ENCODE peak calls at places on chromosomes 4 and X, in seven cellular contexts. Y is RWPE1; J is CD8-positive, alpha-beta T cell; W is fibroblast of pulmonary artery; X is upper lobe of right lung; M is epithelial cell of esophagus; L is kidney. H is an unnamed sample.

GRCh38 chr4:76733380-76733779 is 164.6 kb downstream of the SOWAHB start:
- DNase-seq in Y (peak), J (no peak), W (no peak), X (no peak), M (peak), L (no peak), H (no peak)

GRCh38 chr4:128290526-128290925 is 2.9 kb upstream of the PGRMC2 start:
- DNase-seq in Y (no peak), J (no peak), W (no peak), X (no peak), M (no peak), L (no peak), H (no peak)

GRCh38 chr4:183588169-183588675 is 70.8 kb downstream of the RWDD4 start:
- DNase-seq in Y (no peak), J (no peak), W (peak), X (no peak), M (peak), L (no peak), H (no peak)

GRCh38 chr4:142361981-142362380 is 484.1 kb downstream of the INPP4B start:
- DNase-seq in Y (no peak), J (no peak), W (no peak), X (no peak), M (no peak), L (no peak), H (no peak)

GRCh38 chrX:110070970-110071369 is 68.1 kb downstream of the TMEM164 start:
- DNase-seq in Y (no peak), J (no peak), W (no peak), X (no peak), M (no peak), L (no peak), H (no peak)

GRCh38 chr4:150934022-150934421 is 81.1 kb downstream of the LRBA start:
- DNase-seq in Y (no peak), J (no peak), W (no peak), X (no peak), M (no peak), L (no peak), H (no peak)

GRCh38 chr4:176875441-176875930 is 82.8 kb upstream of the VEGFC start:
- DNase-seq in Y (peak), J (no peak), W (no peak), X (no peak), M (peak), L (no peak), H (no peak)

GRCh38 chr4:30714408-30715031 is 5.6 kb upstream of the PCDH7 start:
- DNase-seq in Y (peak), J (no peak), W (peak), X (no peak), M (peak), L (no peak), H (no peak)

GRCh38 chr4:158936238-158936637 is 166.6 kb upstream of the RAPGEF2 start:
- DNase-seq in Y (no peak), J (no peak), W (no peak), X (no peak), M (no peak), L (no peak), H (no peak)

GRCh38 chr4:13706130-13706529 is 78.6 kb upstream of the BOD1L1 start:
- DNase-seq in Y (peak), J (no peak), W (no peak), X (no peak), M (peak), L (no peak), H (no peak)

GRCh38 chr4:123892997-123893745 is 496.6 kb downstream of the SPRY1 start:
- DNase-seq in Y (no peak), J (no peak), W (peak), X (no peak), M (no peak), L (no peak), H (no peak)

GRCh38 chr4:138859249-138859648 is 156.3 kb upstream of the NOCT start:
- DNase-seq in Y (peak), J (no peak), W (no peak), X (no peak), M (peak), L (no peak), H (no peak)

GRCh38 chrX:154486396-154487207 is at the start of gene UBL4A:
- DNase-seq in Y (no peak), J (peak), W (peak), X (peak), M (peak), L (peak), H (peak)

GRCh38 chrX:153861147-153861546 is 24.8 kb downstream of the L1CAM start:
- DNase-seq in Y (no peak), J (no peak), W (no peak), X (no peak), M (peak), L (peak), H (no peak)

GRCh38 chrX:69173906-69174305 is 8.7 kb upstream of the PJA1 start:
- DNase-seq in Y (no peak), J (no peak), W (no peak), X (no peak), M (no peak), L (no peak), H (no peak)

GRCh38 chr4:122826596-122827257 is at the start of gene FGF2:
- DNase-seq in Y (peak), J (no peak), W (peak), X (peak), M (peak), L (peak), H (peak)

GRCh38 chr4:128440923-128441322 is 153.3 kb upstream of the PGRMC2 start:
- DNase-seq in Y (no peak), J (no peak), W (no peak), X (no peak), M (no peak), L (no peak), H (no peak)

GRCh38 chrX:151419748-151420147 is 22.7 kb downstream of the VMA21 start:
- DNase-seq in Y (no peak), J (no peak), W (no peak), X (no peak), M (peak), L (no peak), H (no peak)

GRCh38 chrX:155314260-155314659 is 20.2 kb downstream of the CLIC2 start:
- DNase-seq in Y (no peak), J (no peak), W (no peak), X (no peak), M (no peak), L (no peak), H (no peak)

GRCh38 chr4:3280466-3280865 is 12.4 kb upstream of the RGS12 start:
- DNase-seq in Y (no peak), J (no peak), W (no peak), X (no peak), M (no peak), L (no peak), H (no peak)

GRCh38 chr4:1802151-1802715 is 9.1 kb downstream of the FGFR3 start:
- DNase-seq in Y (no peak), J (no peak), W (peak), X (no peak), M (no peak), L (no peak), H (no peak)

GRCh38 chr4:42401171-42401570 is 3.9 kb downstream of the SHISA3 start:
- DNase-seq in Y (no peak), J (no peak), W (no peak), X (no peak), M (peak), L (peak), H (no peak)

GRCh38 chr4:51842167-51842553 is 793 bp upstream of the DCUN1D4 start:
- DNase-seq in Y (peak), J (no peak), W (peak), X (no peak), M (no peak), L (peak), H (no peak)

GRCh38 chrX:140510306-140510676 is 5.4 kb upstream of the SOX3 start:
- DNase-seq in Y (no peak), J (no peak), W (no peak), X (no peak), M (no peak), L (no peak), H (no peak)

GRCh38 chr4:3706111-3706511 is 60.1 kb upstream of the ADRA2C start:
- DNase-seq in Y (no peak), J (no peak), W (no peak), X (peak), M (no peak), L (no peak), H (no peak)

GRCh38 chrX:4830880-4831557 is 1117.6 kb upstream of the PRKX start:
- DNase-seq in Y (peak), J (no peak), W (no peak), X (no peak), M (peak), L (no peak), H (no peak)

GRCh38 chr4:1460967-1461868 is 55.0 kb upstream of the NKX1-1 start:
- DNase-seq in Y (no peak), J (no peak), W (no peak), X (peak), M (no peak), L (peak), H (no peak)

GRCh38 chr4:168584321-168584771 is 87.5 kb downstream of the PALLD start:
- DNase-seq in Y (no peak), J (no peak), W (no peak), X (no peak), M (peak), L (no peak), H (no peak)

GRCh38 chrX:134374294-134374693 is 85.7 kb upstream of the HPRT1 start:
- DNase-seq in Y (no peak), J (no peak), W (no peak), X (no peak), M (no peak), L (no peak), H (no peak)

GRCh38 chrX:134373736-134374135 is 86.2 kb upstream of the HPRT1 start:
- DNase-seq in Y (no peak), J (no peak), W (no peak), X (no peak), M (no peak), L (no peak), H (no peak)

GRCh38 chrX:134374910-134375309 is 85.1 kb upstream of the HPRT1 start:
- DNase-seq in Y (no peak), J (no peak), W (no peak), X (no peak), M (no peak), L (no peak), H (no peak)

GRCh38 chrX:134375691-134376090 is 84.3 kb upstream of the HPRT1 start:
- DNase-seq in Y (no peak), J (no peak), W (no peak), X (no peak), M (no peak), L (no peak), H (no peak)

DNA sequence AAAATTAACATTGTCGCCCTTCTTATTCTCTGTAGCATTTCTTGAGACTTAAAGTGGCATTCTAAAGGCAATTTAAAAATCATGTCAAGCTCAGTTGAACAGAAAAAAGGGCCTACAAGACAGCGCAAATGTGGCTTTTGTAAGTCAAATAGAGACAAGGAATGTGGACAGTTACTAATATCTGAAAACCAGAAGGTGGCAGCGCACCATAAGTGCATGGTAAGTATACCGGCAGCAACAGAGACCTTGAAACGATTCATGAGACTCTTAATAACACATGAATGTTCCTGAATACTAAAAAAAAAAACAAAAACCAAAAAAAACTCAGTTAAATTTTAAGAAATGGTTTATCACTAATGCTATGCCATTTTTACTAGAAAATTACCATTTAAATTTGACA is 82.4 kb upstream of the HPRT1 start:
- DNase-seq in Y (no peak), J (peak), W (peak), X (no peak), M (peak), L (no peak), H (no peak)
- TF ChIP-seq CTCF in Y (peak), J (no peak), W (peak), X (no peak), M (peak), L (peak), H (no peak)

GRCh38 chr4:83660578-83660977 is 124.7 kb downstream of the GPAT3 start:
- DNase-seq in Y (no peak), J (no peak), W (no peak), X (no peak), M (no peak), L (no peak), H (no peak)
- TF ChIP-seq CTCF in Y (no peak), J (no peak), W (no peak), X (no peak), M (no peak), L (no peak), H (no peak)

GRCh38 chr4:162727232-162727631 is 439.5 kb downstream of the NAF1 start:
- DNase-seq in Y (no peak), J (no peak), W (no peak), X (no peak), M (no peak), L (no peak), H (no peak)
- TF ChIP-seq CTCF in Y (no peak), J (no peak), W (no peak), X (no peak), M (no peak), L (no peak), H (no peak)

GRCh38 chr4:172515266-172515879 is 653.2 kb upstream of the GALNT7 start:
- DNase-seq in Y (no peak), J (no peak), W (peak), X (no peak), M (no peak), L (no peak), H (no peak)
- TF ChIP-seq CTCF in Y (no peak), J (no peak), W (no peak), X (no peak), M (no peak), L (no peak), H (no peak)